ENCODE peak calls at places on chromosomes 1 and 21, in ten cellular contexts. One of them, this sample, is unnamed.

GRCh38 chr1:162248854-162249535 is 127.7 kb downstream of the SPATA46 start:
- DNase-seq in K562: no peak
- DNase-seq in WTC11: peak
- DNase-seq in A549: no peak
- DNase-seq in endothelial cell of umbilical vein: peak
- DNase-seq in NB4: no peak
- DNase-seq in HepG2: no peak
- DNase-seq in HCT116: no peak
- DNase-seq in SK-N-SH: no peak
- DNase-seq in H1: peak
- DNase-seq in this sample: no peak

GRCh38 chr1:108521990-108522393 is 37.9 kb upstream of the EEIG2 start:
- DNase-seq in K562: no peak
- DNase-seq in WTC11: no peak
- DNase-seq in A549: no peak
- DNase-seq in endothelial cell of umbilical vein: no peak
- DNase-seq in NB4: peak
- DNase-seq in HepG2: no peak
- DNase-seq in HCT116: no peak
- DNase-seq in SK-N-SH: no peak
- DNase-seq in H1: no peak
- DNase-seq in this sample: no peak

GRCh38 chr1:175742790-175743459 is 470 bp downstream of the TNR start:
- DNase-seq in K562: no peak
- DNase-seq in WTC11: peak
- DNase-seq in A549: no peak
- DNase-seq in endothelial cell of umbilical vein: peak
- DNase-seq in NB4: peak
- DNase-seq in HepG2: peak
- DNase-seq in HCT116: no peak
- DNase-seq in SK-N-SH: peak
- DNase-seq in H1: peak
- DNase-seq in this sample: no peak

GRCh38 chr1:230348386-230349022 is 77.6 kb downstream of the PGBD5 start:
- DNase-seq in K562: no peak
- DNase-seq in WTC11: no peak
- DNase-seq in A549: no peak
- DNase-seq in endothelial cell of umbilical vein: no peak
- DNase-seq in NB4: no peak
- DNase-seq in HepG2: no peak
- DNase-seq in HCT116: no peak
- DNase-seq in SK-N-SH: no peak
- DNase-seq in H1: no peak
- DNase-seq in this sample: no peak

GRCh38 chr1:107683683-107684082 is 281.3 kb downstream of the VAV3 start:
- DNase-seq in K562: no peak
- DNase-seq in WTC11: no peak
- DNase-seq in A549: no peak
- DNase-seq in endothelial cell of umbilical vein: no peak
- DNase-seq in NB4: no peak
- DNase-seq in HepG2: no peak
- DNase-seq in HCT116: no peak
- DNase-seq in SK-N-SH: no peak
- DNase-seq in H1: no peak
- DNase-seq in this sample: no peak

GRCh38 chr1:200642481-200642880 is 21.9 kb upstream of the KIF14 start:
- DNase-seq in K562: no peak
- DNase-seq in WTC11: no peak
- DNase-seq in A549: no peak
- DNase-seq in endothelial cell of umbilical vein: no peak
- DNase-seq in NB4: peak
- DNase-seq in HepG2: no peak
- DNase-seq in HCT116: no peak
- DNase-seq in SK-N-SH: no peak
- DNase-seq in H1: no peak
- DNase-seq in this sample: no peak

GRCh38 chr1:184545601-184546000 is 158.8 kb downstream of the C1orf21 start:
- DNase-seq in K562: no peak
- DNase-seq in WTC11: no peak
- DNase-seq in A549: no peak
- DNase-seq in endothelial cell of umbilical vein: no peak
- DNase-seq in NB4: no peak
- DNase-seq in HepG2: no peak
- DNase-seq in HCT116: no peak
- DNase-seq in SK-N-SH: no peak
- DNase-seq in H1: no peak
- DNase-seq in this sample: no peak

GRCh38 chr21:31336739-31337040 is 7.4 kb downstream of the TIAM1 start:
- DNase-seq in K562: no peak
- DNase-seq in WTC11: no peak
- DNase-seq in A549: no peak
- DNase-seq in endothelial cell of umbilical vein: no peak
- DNase-seq in NB4: no peak
- DNase-seq in HepG2: no peak
- DNase-seq in HCT116: no peak
- DNase-seq in SK-N-SH: no peak
- DNase-seq in H1: no peak
- DNase-seq in this sample: no peak

GRCh38 chr1:205536759-205537361 is 32.4 kb downstream of the CDK18 start:
- DNase-seq in K562: no peak
- DNase-seq in WTC11: no peak
- DNase-seq in A549: no peak
- DNase-seq in endothelial cell of umbilical vein: no peak
- DNase-seq in NB4: no peak
- DNase-seq in HepG2: no peak
- DNase-seq in HCT116: no peak
- DNase-seq in SK-N-SH: no peak
- DNase-seq in H1: peak
- DNase-seq in this sample: no peak

GRCh38 chr21:32888971-32889370 is 117.4 kb upstream of the PAXBP1 start:
- DNase-seq in K562: no peak
- DNase-seq in WTC11: no peak
- DNase-seq in A549: no peak
- DNase-seq in endothelial cell of umbilical vein: no peak
- DNase-seq in NB4: no peak
- DNase-seq in HepG2: no peak
- DNase-seq in HCT116: no peak
- DNase-seq in SK-N-SH: no peak
- DNase-seq in H1: no peak
- DNase-seq in this sample: no peak

GRCh38 chr1:211009944-211010343 is 124.0 kb downstream of the KCNH1 start:
- DNase-seq in K562: no peak
- DNase-seq in WTC11: no peak
- DNase-seq in A549: no peak
- DNase-seq in endothelial cell of umbilical vein: no peak
- DNase-seq in NB4: no peak
- DNase-seq in HepG2: no peak
- DNase-seq in HCT116: no peak
- DNase-seq in SK-N-SH: no peak
- DNase-seq in H1: no peak
- DNase-seq in this sample: no peak

GRCh38 chr21:45913416-45913765 is 68.2 kb upstream of the COL6A1 start:
- DNase-seq in K562: no peak
- DNase-seq in WTC11: no peak
- DNase-seq in A549: no peak
- DNase-seq in endothelial cell of umbilical vein: no peak
- DNase-seq in NB4: no peak
- DNase-seq in HepG2: no peak
- DNase-seq in HCT116: no peak
- DNase-seq in SK-N-SH: no peak
- DNase-seq in H1: no peak
- DNase-seq in this sample: no peak

DNA sequence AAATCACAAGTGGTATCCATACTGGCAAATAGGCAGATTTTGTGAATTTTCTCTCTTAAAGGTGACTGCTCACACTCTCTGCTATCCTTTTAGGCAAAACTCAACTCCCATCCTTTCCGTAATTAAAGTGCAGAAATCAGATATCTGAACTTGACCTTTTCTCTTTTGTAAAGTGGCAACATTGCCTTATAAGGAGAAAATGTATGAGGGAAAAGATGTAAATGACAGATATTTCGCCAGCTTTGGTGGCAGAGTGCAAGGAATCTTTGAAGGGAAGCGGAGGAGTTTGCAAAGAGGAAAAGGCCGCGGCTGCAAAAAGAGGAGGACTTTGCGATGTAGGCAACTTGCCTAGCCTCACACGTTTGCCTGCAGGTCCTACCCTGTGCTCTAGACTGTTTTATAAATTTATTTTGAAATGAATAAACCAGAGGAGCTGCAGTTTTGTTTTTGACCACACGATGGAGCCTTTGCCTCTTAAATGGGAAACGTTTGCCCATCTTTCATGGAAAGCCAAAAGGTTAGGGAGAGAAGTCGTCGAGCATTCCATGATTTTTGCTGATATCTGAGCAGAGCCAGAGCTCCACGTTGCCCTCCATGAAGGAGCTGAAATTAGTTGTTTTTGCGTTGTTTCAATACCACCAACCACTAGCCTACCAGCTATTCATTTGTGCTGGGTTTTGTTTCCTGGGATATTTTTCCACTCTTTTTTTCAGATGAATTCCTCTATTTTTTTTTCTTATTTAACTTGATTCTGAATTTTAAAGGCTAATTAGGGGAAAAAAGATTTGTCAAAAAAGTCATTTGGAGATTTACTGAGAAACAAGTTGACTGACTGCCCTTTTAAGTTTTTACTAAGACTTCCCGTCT is 242.3 kb downstream of the LMX1A start:
- DNase-seq in K562: peak
- DNase-seq in WTC11: peak
- DNase-seq in A549: peak
- DNase-seq in endothelial cell of umbilical vein: peak
- DNase-seq in NB4: peak
- DNase-seq in HepG2: peak
- DNase-seq in HCT116: peak
- DNase-seq in SK-N-SH: peak
- DNase-seq in H1: peak
- DNase-seq in this sample: no peak
- TF ChIP-seq MAX in K562: no peak
- TF ChIP-seq MAX in WTC11: no peak
- TF ChIP-seq MAX in A549: no peak
- TF ChIP-seq MAX in endothelial cell of umbilical vein: no peak
- TF ChIP-seq MAX in NB4: no peak
- TF ChIP-seq MAX in HepG2: no peak
- TF ChIP-seq MAX in HCT116: no peak
- TF ChIP-seq MAX in SK-N-SH: no peak
- TF ChIP-seq MAX in H1: no peak
- TF ChIP-seq MAX in this sample: no peak

DNA sequence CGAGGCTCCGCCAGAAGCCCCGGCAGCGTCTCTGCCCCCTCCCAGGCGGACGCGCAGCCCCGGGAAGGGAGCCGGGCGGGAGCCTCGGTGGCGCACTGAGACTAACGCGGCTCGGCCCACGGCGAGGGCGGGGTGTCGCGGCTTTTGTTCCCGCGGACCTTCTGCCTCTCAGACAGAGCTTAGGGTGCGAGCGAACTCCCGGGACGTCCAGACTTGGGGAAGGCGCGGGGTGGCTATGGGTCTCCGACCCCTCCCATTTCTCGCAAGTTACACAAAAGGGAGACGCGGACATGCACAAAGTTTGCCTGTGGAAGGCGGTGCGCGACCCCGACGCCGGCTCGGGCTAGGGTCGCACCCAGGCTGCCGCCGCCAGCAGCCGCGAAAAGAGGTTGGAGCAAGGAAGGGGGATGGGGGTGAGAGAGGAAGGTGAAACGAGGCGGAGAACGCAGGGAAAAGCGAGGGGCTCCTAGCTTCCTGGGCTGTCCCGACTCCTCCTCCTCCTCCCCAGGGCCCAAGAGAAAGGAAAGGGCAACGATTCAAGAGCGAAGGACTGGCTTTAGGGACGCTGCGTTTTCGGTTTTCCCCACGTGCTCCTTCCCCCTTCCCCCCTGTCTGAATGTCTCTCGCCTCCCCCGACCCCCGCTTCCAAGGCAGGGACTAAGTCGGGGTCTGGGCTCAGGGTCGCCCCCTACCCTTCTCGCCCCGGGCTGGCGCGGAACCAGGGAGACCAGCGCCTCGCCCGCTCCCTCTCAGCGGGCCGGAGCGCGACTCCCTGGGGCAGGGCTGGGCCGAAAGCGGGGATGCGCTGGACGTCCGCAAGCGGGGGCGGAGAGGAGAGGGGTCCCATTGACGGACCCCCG is 729 bp downstream of the APP start:
- DNase-seq in K562: no peak
- DNase-seq in WTC11: peak
- DNase-seq in A549: peak
- DNase-seq in endothelial cell of umbilical vein: peak
- DNase-seq in NB4: no peak
- DNase-seq in HepG2: no peak
- DNase-seq in HCT116: peak
- DNase-seq in SK-N-SH: peak
- DNase-seq in H1: peak
- DNase-seq in this sample: no peak
- TF ChIP-seq MAX in K562: no peak
- TF ChIP-seq MAX in WTC11: no peak
- TF ChIP-seq MAX in A549: peak
- TF ChIP-seq MAX in endothelial cell of umbilical vein: peak
- TF ChIP-seq MAX in NB4: no peak
- TF ChIP-seq MAX in HepG2: no peak
- TF ChIP-seq MAX in HCT116: no peak
- TF ChIP-seq MAX in SK-N-SH: peak
- TF ChIP-seq MAX in H1: peak
- TF ChIP-seq MAX in this sample: no peak

GRCh38 chr21:43187715-43188114 is 18.9 kb downstream of the CRYAA start:
- DNase-seq in K562: no peak
- DNase-seq in WTC11: no peak
- DNase-seq in A549: no peak
- DNase-seq in endothelial cell of umbilical vein: no peak
- DNase-seq in NB4: no peak
- DNase-seq in HepG2: no peak
- DNase-seq in HCT116: no peak
- DNase-seq in SK-N-SH: no peak
- DNase-seq in H1: no peak
- DNase-seq in this sample: no peak
- TF ChIP-seq MAX in K562: peak
- TF ChIP-seq MAX in WTC11: no peak
- TF ChIP-seq MAX in A549: no peak
- TF ChIP-seq MAX in endothelial cell of umbilical vein: no peak
- TF ChIP-seq MAX in NB4: no peak
- TF ChIP-seq MAX in HepG2: no peak
- TF ChIP-seq MAX in HCT116: no peak
- TF ChIP-seq MAX in SK-N-SH: no peak
- TF ChIP-seq MAX in H1: no peak
- TF ChIP-seq MAX in this sample: no peak

DNA sequence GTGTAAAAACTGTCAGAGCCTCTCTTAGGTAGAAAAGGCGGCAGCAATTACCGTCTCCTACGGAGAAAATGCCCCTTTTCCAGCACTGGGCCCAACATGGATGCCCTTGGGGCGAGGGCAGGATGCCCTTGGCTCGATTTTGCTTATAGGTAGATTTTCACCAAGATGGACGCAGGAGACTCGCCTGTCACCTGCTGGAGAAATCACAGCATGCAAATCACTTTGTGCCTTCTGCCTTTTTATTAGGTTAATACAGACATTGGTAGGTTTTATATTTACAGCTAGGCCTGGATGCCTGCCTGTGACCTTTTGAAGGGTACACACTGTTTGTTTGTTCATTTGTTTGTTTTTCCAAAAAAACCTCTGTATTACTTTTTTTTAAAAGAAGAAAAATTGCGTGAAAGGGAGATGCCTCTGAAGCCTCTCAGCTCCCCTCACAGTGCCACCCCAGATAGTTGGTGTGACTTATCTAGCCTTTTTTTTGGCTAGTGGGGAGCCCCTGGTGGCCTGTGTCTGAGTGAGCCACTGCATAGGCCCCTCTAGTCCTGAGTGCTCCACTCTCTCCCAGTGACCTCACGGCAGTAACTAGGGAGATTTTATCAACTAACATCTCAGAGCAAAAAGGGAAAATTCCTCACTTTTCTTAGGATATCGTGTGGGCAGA is 2.5 kb downstream of the ATP1B1 start:
- DNase-seq in K562: no peak
- DNase-seq in WTC11: no peak
- DNase-seq in A549: no peak
- DNase-seq in endothelial cell of umbilical vein: no peak
- DNase-seq in NB4: peak
- DNase-seq in HepG2: peak
- DNase-seq in HCT116: no peak
- DNase-seq in SK-N-SH: peak
- DNase-seq in H1: no peak
- DNase-seq in this sample: no peak
- TF ChIP-seq MAX in K562: no peak
- TF ChIP-seq MAX in WTC11: no peak
- TF ChIP-seq MAX in A549: no peak
- TF ChIP-seq MAX in endothelial cell of umbilical vein: no peak
- TF ChIP-seq MAX in NB4: no peak
- TF ChIP-seq MAX in HepG2: peak
- TF ChIP-seq MAX in HCT116: no peak
- TF ChIP-seq MAX in SK-N-SH: no peak
- TF ChIP-seq MAX in H1: no peak
- TF ChIP-seq MAX in this sample: no peak